ENCODE peak calls at places on chromosomes 6 and 20, in seven cellular contexts. One of them, this sample, is unnamed.
A peak's percentile ranks its signal among the peaks of the same experiment; 100 is the strongest.

GRCh38 chr6:155709262-155709661 is 253.6 kb upstream of the NOX3 start:
- DNase-seq in stomach: no peak
- DNase-seq in ELF-1: no peak
- DNase-seq in neural progenitor cell: peak; percentile 16
- DNase-seq in kidney glomerular epithelial cell: no peak
- DNase-seq in hepatocyte: no peak
- DNase-seq in foreskin fibroblast: no peak
- DNase-seq in this sample: no peak

GRCh38 chr6:151349651-151350270 is 41.6 kb downstream of the ZBTB2 start:
- DNase-seq in stomach: no peak
- DNase-seq in kidney glomerular epithelial cell: no peak
- DNase-seq in ELF-1: no peak
- DNase-seq in foreskin fibroblast: no peak
- DNase-seq in neural progenitor cell: no peak
- DNase-seq in hepatocyte: no peak
- DNase-seq in this sample: no peak

GRCh38 chr20:21074605-21075336 is 31.4 kb downstream of the LINC00237 start:
- DNase-seq in foreskin fibroblast: no peak
- DNase-seq in neural progenitor cell: no peak
- DNase-seq in ELF-1: no peak
- DNase-seq in kidney glomerular epithelial cell: no peak
- DNase-seq in hepatocyte: no peak
- DNase-seq in stomach: no peak
- DNase-seq in this sample: no peak

GRCh38 chr6:56515081-56515905 is 127.4 kb downstream of the DST start:
- DNase-seq in foreskin fibroblast: no peak
- DNase-seq in hepatocyte: no peak
- DNase-seq in neural progenitor cell: no peak
- DNase-seq in kidney glomerular epithelial cell: no peak
- DNase-seq in ELF-1: no peak
- DNase-seq in stomach: no peak
- DNase-seq in this sample: peak; percentile 61

GRCh38 chr20:35006009-35006408 is 50.3 kb downstream of the MYH7B start:
- DNase-seq in ELF-1: no peak
- DNase-seq in hepatocyte: no peak
- DNase-seq in kidney glomerular epithelial cell: no peak
- DNase-seq in neural progenitor cell: no peak
- DNase-seq in foreskin fibroblast: no peak
- DNase-seq in stomach: no peak
- DNase-seq in this sample: peak; percentile 38

GRCh38 chr20:58583141-58583540 is 67.9 kb upstream of the APCDD1L start:
- DNase-seq in stomach: no peak
- DNase-seq in kidney glomerular epithelial cell: no peak
- DNase-seq in hepatocyte: no peak
- DNase-seq in foreskin fibroblast: no peak
- DNase-seq in neural progenitor cell: no peak
- DNase-seq in ELF-1: no peak
- DNase-seq in this sample: no peak

GRCh38 chr6:139369568-139370046 is 4.8 kb downstream of the CITED2 start:
- DNase-seq in kidney glomerular epithelial cell: peak; percentile 80
- DNase-seq in stomach: no peak
- DNase-seq in hepatocyte: peak; percentile 77
- DNase-seq in ELF-1: peak; percentile 72
- DNase-seq in neural progenitor cell: peak; percentile 65
- DNase-seq in foreskin fibroblast: peak; percentile 82
- DNase-seq in this sample: no peak

GRCh38 chr20:24813936-24814335 is 135.1 kb upstream of the CST7 start:
- DNase-seq in neural progenitor cell: no peak
- DNase-seq in foreskin fibroblast: no peak
- DNase-seq in ELF-1: no peak
- DNase-seq in kidney glomerular epithelial cell: no peak
- DNase-seq in hepatocyte: no peak
- DNase-seq in stomach: no peak
- DNase-seq in this sample: no peak